ENCODE peak calls at places on chromosome 21, in five cellular contexts. J is WTC11, B is HepG2, M is GM12878, W is K562. X is an unnamed sample.

GRCh38 chr21:29650561-29651022 is 289.2 kb downstream of the GRIK1 start:
- DNase-seq in J (no peak), W (no peak), M (no peak), B (no peak), X (no peak)

GRCh38 chr21:22438428-22439086 is 1440.3 kb downstream of the NCAM2 start:
- DNase-seq in W (no peak), J (no peak), B (no peak), M (no peak), X (no peak)

GRCh38 chr21:38311091-38311490 is 54.3 kb downstream of the KCNJ15 start:
- DNase-seq in B (no peak), W (no peak), J (no peak), M (no peak), X (no peak)

GRCh38 chr21:22374218-22374969 is 1376.2 kb downstream of the NCAM2 start:
- DNase-seq in B (no peak), W (no peak), M (no peak), J (peak), X (peak)

GRCh38 chr21:35824136-35824535 is 236.2 kb downstream of the SETD4 start:
- DNase-seq in W (no peak), J (no peak), M (no peak), B (no peak), X (no peak)

GRCh38 chr21:42971897-42972275 is 2.5 kb upstream of the PKNOX1 start:
- DNase-seq in B (peak), J (peak), W (peak), M (no peak), X (no peak)

GRCh38 chr21:18529253-18529652 is 125.7 kb upstream of the TMPRSS15 start:
- DNase-seq in B (no peak), M (no peak), J (no peak), W (no peak), X (no peak)

GRCh38 chr21:16460936-16461335 is 731.2 kb downstream of the USP25 start:
- DNase-seq in J (peak), B (no peak), W (no peak), M (no peak), X (no peak)

GRCh38 chr21:38355992-38356781 is 99.4 kb downstream of the KCNJ15 start:
- DNase-seq in M (peak), J (peak), W (peak), B (peak), X (peak)

GRCh38 chr21:45542667-45543370 is 579 bp upstream of the SLC19A1 start:
- DNase-seq in W (no peak), B (no peak), J (peak), M (no peak), X (no peak)

GRCh38 chr21:45543710-45544448 is 1.6 kb upstream of the SLC19A1 start:
- DNase-seq in J (peak), W (no peak), B (no peak), M (no peak), X (no peak)

GRCh38 chr21:45541221-45542039 is 810 bp downstream of the SLC19A1 start:
- DNase-seq in W (peak), J (peak), B (no peak), M (no peak), X (no peak)

GRCh38 chr21:45543371-45543709 is 1.1 kb upstream of the SLC19A1 start:
- DNase-seq in J (no peak), B (no peak), W (no peak), M (no peak), X (no peak)

GRCh38 chr21:45542242-45542666 is at the start of gene SLC19A1:
- DNase-seq in W (peak), M (no peak), J (peak), B (no peak), X (peak)
- TF ChIP-seq CTCF in W (peak), M (peak), J (no peak), B (peak), X (no peak)

GRCh38 chr21:31670065-31670464 is 10.6 kb downstream of the SOD1 start:
- DNase-seq in J (no peak), M (no peak), W (no peak), B (no peak), X (no peak)
- TF ChIP-seq ATF3 in J (no peak), M (no peak), W (no peak), B (no peak), X (no peak)

GRCh38 chr21:41167348-41168342 is at the start of gene BACE2:
- DNase-seq in J (peak), M (no peak), B (no peak), W (peak), X (no peak)
- TF ChIP-seq CTCF in J (no peak), M (peak), B (peak), W (peak), X (peak)

DNA sequence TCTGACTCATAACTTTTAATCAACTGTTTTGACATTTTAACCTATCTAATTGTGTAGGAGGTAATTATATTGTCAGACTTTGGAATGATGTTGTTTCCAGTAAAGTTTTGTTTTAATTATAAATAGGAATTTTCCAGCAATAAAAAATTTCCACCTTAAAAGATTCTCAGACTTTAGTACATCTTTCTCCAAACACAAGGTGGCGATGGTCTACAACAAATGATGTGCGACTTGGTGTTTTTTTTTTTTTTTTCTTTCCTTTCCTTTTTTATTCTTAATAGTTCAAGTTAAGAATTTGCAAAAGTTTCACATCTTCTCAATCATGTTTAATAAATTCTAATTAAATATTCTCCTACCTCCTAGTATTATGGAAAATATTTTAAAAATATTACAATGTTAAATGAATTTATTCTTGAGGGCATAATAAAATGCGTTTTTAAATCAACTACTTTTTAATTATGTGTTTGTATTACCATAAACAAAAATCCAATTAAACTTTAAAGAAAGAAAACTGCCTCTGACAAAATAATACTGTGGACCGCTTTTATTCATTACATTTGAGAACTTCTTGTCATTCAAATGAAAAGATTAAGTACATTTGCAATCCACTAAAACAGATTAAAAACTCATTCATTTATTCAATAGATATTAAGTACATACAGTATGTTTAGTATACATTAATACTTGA is 4.4 kb upstream of the ADAMTS1 start:
- DNase-seq in B (peak), J (no peak), W (peak), M (no peak), X (no peak)
- TF ChIP-seq ATF3 in B (no peak), J (no peak), W (no peak), M (no peak), X (no peak)

GRCh38 chr21:27805696-27806095 is 838.8 kb upstream of the ADAMTS5 start:
- DNase-seq in W (no peak), J (no peak), B (no peak), M (no peak), X (no peak)

GRCh38 chr21:27804515-27804914 is 837.6 kb upstream of the ADAMTS5 start:
- DNase-seq in J (no peak), M (no peak), W (no peak), B (no peak), X (no peak)

GRCh38 chr21:27803571-27803970 is 836.7 kb upstream of the ADAMTS5 start:
- DNase-seq in W (no peak), B (no peak), J (no peak), M (no peak), X (no peak)

GRCh38 chr21:27799861-27800260 is 833.0 kb upstream of the ADAMTS5 start:
- DNase-seq in W (no peak), J (no peak), M (no peak), B (no peak), X (no peak)

GRCh38 chr21:27802816-27803475 is 836.1 kb upstream of the ADAMTS5 start:
- DNase-seq in W (peak), J (peak), B (no peak), M (no peak), X (peak)
- TF ChIP-seq CTCF in W (peak), J (peak), B (no peak), M (peak), X (peak)

DNA sequence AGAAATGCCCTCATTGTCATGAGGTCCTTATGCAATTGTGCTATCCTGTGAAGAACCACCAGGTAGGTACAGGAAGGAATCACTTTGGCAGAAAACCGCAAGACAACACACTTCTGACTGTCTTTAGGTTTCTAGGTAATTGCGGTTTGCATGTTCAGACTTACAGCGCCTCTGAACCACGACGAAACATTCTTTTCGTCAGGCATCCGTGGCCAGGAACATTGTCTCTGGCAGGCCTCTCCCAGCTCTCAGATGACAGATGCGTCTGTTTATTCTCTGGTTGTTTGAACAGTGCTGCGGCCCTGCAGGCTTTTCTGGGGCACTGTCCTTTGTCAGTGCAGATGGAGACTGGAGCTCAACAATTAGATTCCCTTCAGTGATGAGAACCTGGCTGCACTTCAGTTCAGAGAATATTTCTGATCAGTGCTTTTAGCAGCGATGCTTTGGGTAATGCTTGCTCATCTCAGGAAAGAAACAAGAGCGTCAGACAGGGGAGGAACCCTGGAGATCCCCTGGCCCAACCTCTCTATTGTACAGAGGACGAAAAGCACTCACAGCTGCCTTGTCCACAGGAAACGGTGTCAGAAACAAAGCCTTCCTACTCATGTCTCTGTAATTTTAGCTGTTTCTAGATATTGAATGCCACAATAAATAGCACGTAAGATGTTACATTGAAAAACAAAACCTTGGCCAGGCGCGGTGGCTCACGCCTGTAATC is 63.5 kb downstream of the B3GALT5 start:
- DNase-seq in B (peak), W (no peak), M (peak), J (no peak), X (no peak)
- TF ChIP-seq ATF3 in B (no peak), W (no peak), M (no peak), J (no peak), X (no peak)

GRCh38 chr21:32307706-32308105 is 9.1 kb downstream of the MRAP start:
- DNase-seq in J (no peak), M (no peak), B (peak), W (no peak), X (peak)

GRCh38 chr21:32304998-32305397 is 6.3 kb downstream of the MRAP start:
- DNase-seq in B (no peak), M (no peak), J (no peak), W (no peak), X (no peak)

GRCh38 chr21:32303385-32303784 is 4.7 kb downstream of the MRAP start:
- DNase-seq in J (no peak), M (no peak), B (no peak), W (no peak), X (no peak)

GRCh38 chr21:32308696-32309095 is 10.0 kb downstream of the MRAP start:
- DNase-seq in B (no peak), M (no peak), J (no peak), W (no peak), X (peak)

GRCh38 chr21:32306021-32306780 is 7.5 kb downstream of the MRAP start:
- DNase-seq in J (peak), B (peak), W (no peak), M (no peak), X (peak)
- TF ChIP-seq CTCF in J (peak), B (peak), W (peak), M (peak), X (peak)

X was measured in H1.